ENCODE peak calls at places on chromosomes 1 and 21, in eight cellular contexts. One of them, this sample, is unnamed.

GRCh38 chr1:15412488-15412800 is 2.8 kb downstream of the EFHD2 start:
- DNase-seq in activated CD8-positive, alpha-beta memory T cell treated with anti-CD3 and anti-CD28 coated beads for 48 hours: no peak
- DNase-seq in retinal pigment epithelial cell: no peak
- DNase-seq in RWPE1: no peak
- DNase-seq in stimulated activated CD4-positive, alpha-beta T cell treated with anti-CD3 and anti-CD28 coated beads, Interleukin-15, amount 100 ng/mL, for 24 hours: no peak
- DNase-seq in CD8-positive, alpha-beta memory T cell: no peak
- DNase-seq in Peyer's patch: no peak
- DNase-seq in GM19239: no peak
- DNase-seq in this sample: no peak

GRCh38 chr1:75937034-75937433 is 4.8 kb upstream of the ASB17 start:
- DNase-seq in activated CD8-positive, alpha-beta memory T cell treated with anti-CD3 and anti-CD28 coated beads for 48 hours: no peak
- DNase-seq in RWPE1: no peak
- DNase-seq in GM19239: no peak
- DNase-seq in retinal pigment epithelial cell: no peak
- DNase-seq in Peyer's patch: no peak
- DNase-seq in CD8-positive, alpha-beta memory T cell: no peak
- DNase-seq in stimulated activated CD4-positive, alpha-beta T cell treated with anti-CD3 and anti-CD28 coated beads, Interleukin-15, amount 100 ng/mL, for 24 hours: no peak
- DNase-seq in this sample: no peak

GRCh38 chr1:174023438-174023837 is 1.3 kb upstream of the RC3H1 start:
- DNase-seq in Peyer's patch: no peak
- DNase-seq in GM19239: no peak
- DNase-seq in activated CD8-positive, alpha-beta memory T cell treated with anti-CD3 and anti-CD28 coated beads for 48 hours: no peak
- DNase-seq in CD8-positive, alpha-beta memory T cell: no peak
- DNase-seq in RWPE1: no peak
- DNase-seq in stimulated activated CD4-positive, alpha-beta T cell treated with anti-CD3 and anti-CD28 coated beads, Interleukin-15, amount 100 ng/mL, for 24 hours: no peak
- DNase-seq in retinal pigment epithelial cell: peak
- DNase-seq in this sample: no peak

GRCh38 chr1:3186526-3186921 is 117.5 kb downstream of the PRDM16 start:
- DNase-seq in CD8-positive, alpha-beta memory T cell: no peak
- DNase-seq in Peyer's patch: no peak
- DNase-seq in stimulated activated CD4-positive, alpha-beta T cell treated with anti-CD3 and anti-CD28 coated beads, Interleukin-15, amount 100 ng/mL, for 24 hours: no peak
- DNase-seq in GM19239: no peak
- DNase-seq in RWPE1: peak
- DNase-seq in retinal pigment epithelial cell: peak
- DNase-seq in activated CD8-positive, alpha-beta memory T cell treated with anti-CD3 and anti-CD28 coated beads for 48 hours: no peak
- DNase-seq in this sample: no peak

GRCh38 chr1:10001016-10001665 is 4.1 kb downstream of the RBP7 start:
- DNase-seq in RWPE1: no peak
- DNase-seq in retinal pigment epithelial cell: no peak
- DNase-seq in CD8-positive, alpha-beta memory T cell: no peak
- DNase-seq in Peyer's patch: no peak
- DNase-seq in activated CD8-positive, alpha-beta memory T cell treated with anti-CD3 and anti-CD28 coated beads for 48 hours: no peak
- DNase-seq in stimulated activated CD4-positive, alpha-beta T cell treated with anti-CD3 and anti-CD28 coated beads, Interleukin-15, amount 100 ng/mL, for 24 hours: no peak
- DNase-seq in GM19239: no peak
- DNase-seq in this sample: no peak

GRCh38 chr1:32538887-32539583 is at the start of gene ZBTB8A:
- DNase-seq in RWPE1: peak
- DNase-seq in CD8-positive, alpha-beta memory T cell: no peak
- DNase-seq in activated CD8-positive, alpha-beta memory T cell treated with anti-CD3 and anti-CD28 coated beads for 48 hours: no peak
- DNase-seq in stimulated activated CD4-positive, alpha-beta T cell treated with anti-CD3 and anti-CD28 coated beads, Interleukin-15, amount 100 ng/mL, for 24 hours: peak
- DNase-seq in retinal pigment epithelial cell: no peak
- DNase-seq in GM19239: no peak
- DNase-seq in Peyer's patch: no peak
- DNase-seq in this sample: peak

GRCh38 chr1:143652744-143653143 is 319.0 kb downstream of the FAM72C start:
- DNase-seq in activated CD8-positive, alpha-beta memory T cell treated with anti-CD3 and anti-CD28 coated beads for 48 hours: no peak
- DNase-seq in GM19239: no peak
- DNase-seq in RWPE1: no peak
- DNase-seq in stimulated activated CD4-positive, alpha-beta T cell treated with anti-CD3 and anti-CD28 coated beads, Interleukin-15, amount 100 ng/mL, for 24 hours: no peak
- DNase-seq in retinal pigment epithelial cell: no peak
- DNase-seq in CD8-positive, alpha-beta memory T cell: no peak
- DNase-seq in Peyer's patch: no peak
- DNase-seq in this sample: no peak

GRCh38 chr1:63861055-63861691 is 87.4 kb downstream of the ROR1 start:
- DNase-seq in Peyer's patch: no peak
- DNase-seq in activated CD8-positive, alpha-beta memory T cell treated with anti-CD3 and anti-CD28 coated beads for 48 hours: no peak
- DNase-seq in stimulated activated CD4-positive, alpha-beta T cell treated with anti-CD3 and anti-CD28 coated beads, Interleukin-15, amount 100 ng/mL, for 24 hours: no peak
- DNase-seq in RWPE1: no peak
- DNase-seq in retinal pigment epithelial cell: no peak
- DNase-seq in CD8-positive, alpha-beta memory T cell: no peak
- DNase-seq in GM19239: no peak
- DNase-seq in this sample: no peak

GRCh38 chr1:156050376-156050775 is 3.2 kb downstream of the UBQLN4 start:
- DNase-seq in CD8-positive, alpha-beta memory T cell: no peak
- DNase-seq in RWPE1: no peak
- DNase-seq in retinal pigment epithelial cell: no peak
- DNase-seq in Peyer's patch: no peak
- DNase-seq in GM19239: no peak
- DNase-seq in activated CD8-positive, alpha-beta memory T cell treated with anti-CD3 and anti-CD28 coated beads for 48 hours: no peak
- DNase-seq in stimulated activated CD4-positive, alpha-beta T cell treated with anti-CD3 and anti-CD28 coated beads, Interleukin-15, amount 100 ng/mL, for 24 hours: no peak
- DNase-seq in this sample: no peak

GRCh38 chr1:228060458-228061190 is 21.9 kb upstream of the ARF1 start:
- DNase-seq in stimulated activated CD4-positive, alpha-beta T cell treated with anti-CD3 and anti-CD28 coated beads, Interleukin-15, amount 100 ng/mL, for 24 hours: no peak
- DNase-seq in retinal pigment epithelial cell: no peak
- DNase-seq in activated CD8-positive, alpha-beta memory T cell treated with anti-CD3 and anti-CD28 coated beads for 48 hours: no peak
- DNase-seq in Peyer's patch: no peak
- DNase-seq in RWPE1: no peak
- DNase-seq in GM19239: no peak
- DNase-seq in CD8-positive, alpha-beta memory T cell: no peak
- DNase-seq in this sample: peak

GRCh38 chr1:247287460-247287859 is 31.6 kb downstream of the VN1R5 start:
- DNase-seq in RWPE1: no peak
- DNase-seq in GM19239: no peak
- DNase-seq in CD8-positive, alpha-beta memory T cell: no peak
- DNase-seq in stimulated activated CD4-positive, alpha-beta T cell treated with anti-CD3 and anti-CD28 coated beads, Interleukin-15, amount 100 ng/mL, for 24 hours: no peak
- DNase-seq in activated CD8-positive, alpha-beta memory T cell treated with anti-CD3 and anti-CD28 coated beads for 48 hours: no peak
- DNase-seq in retinal pigment epithelial cell: no peak
- DNase-seq in Peyer's patch: no peak
- DNase-seq in this sample: peak

GRCh38 chr1:179144621-179145020 is 62.8 kb downstream of the TOR3A start:
- DNase-seq in RWPE1: no peak
- DNase-seq in stimulated activated CD4-positive, alpha-beta T cell treated with anti-CD3 and anti-CD28 coated beads, Interleukin-15, amount 100 ng/mL, for 24 hours: no peak
- DNase-seq in GM19239: no peak
- DNase-seq in Peyer's patch: no peak
- DNase-seq in activated CD8-positive, alpha-beta memory T cell treated with anti-CD3 and anti-CD28 coated beads for 48 hours: no peak
- DNase-seq in CD8-positive, alpha-beta memory T cell: no peak
- DNase-seq in retinal pigment epithelial cell: no peak
- DNase-seq in this sample: no peak

GRCh38 chr1:234617986-234618725 is 8.2 kb upstream of the IRF2BP2 start:
- DNase-seq in retinal pigment epithelial cell: no peak
- DNase-seq in RWPE1: peak
- DNase-seq in GM19239: no peak
- DNase-seq in stimulated activated CD4-positive, alpha-beta T cell treated with anti-CD3 and anti-CD28 coated beads, Interleukin-15, amount 100 ng/mL, for 24 hours: no peak
- DNase-seq in CD8-positive, alpha-beta memory T cell: no peak
- DNase-seq in Peyer's patch: no peak
- DNase-seq in activated CD8-positive, alpha-beta memory T cell treated with anti-CD3 and anti-CD28 coated beads for 48 hours: no peak
- DNase-seq in this sample: no peak

GRCh38 chr1:169680377-169681019 is 30.9 kb downstream of the SELL start:
- DNase-seq in RWPE1: no peak
- DNase-seq in GM19239: no peak
- DNase-seq in Peyer's patch: peak
- DNase-seq in activated CD8-positive, alpha-beta memory T cell treated with anti-CD3 and anti-CD28 coated beads for 48 hours: peak
- DNase-seq in retinal pigment epithelial cell: no peak
- DNase-seq in stimulated activated CD4-positive, alpha-beta T cell treated with anti-CD3 and anti-CD28 coated beads, Interleukin-15, amount 100 ng/mL, for 24 hours: peak
- DNase-seq in CD8-positive, alpha-beta memory T cell: no peak
- DNase-seq in this sample: no peak

GRCh38 chr1:197016751-197017150 is 39.4 kb downstream of the CFHR5 start:
- DNase-seq in stimulated activated CD4-positive, alpha-beta T cell treated with anti-CD3 and anti-CD28 coated beads, Interleukin-15, amount 100 ng/mL, for 24 hours: no peak
- DNase-seq in RWPE1: no peak
- DNase-seq in GM19239: no peak
- DNase-seq in CD8-positive, alpha-beta memory T cell: no peak
- DNase-seq in Peyer's patch: no peak
- DNase-seq in retinal pigment epithelial cell: no peak
- DNase-seq in activated CD8-positive, alpha-beta memory T cell treated with anti-CD3 and anti-CD28 coated beads for 48 hours: no peak
- DNase-seq in this sample: no peak

GRCh38 chr1:12246584-12246983 is 16.8 kb downstream of the VPS13D start:
- DNase-seq in Peyer's patch: no peak
- DNase-seq in retinal pigment epithelial cell: no peak
- DNase-seq in stimulated activated CD4-positive, alpha-beta T cell treated with anti-CD3 and anti-CD28 coated beads, Interleukin-15, amount 100 ng/mL, for 24 hours: no peak
- DNase-seq in CD8-positive, alpha-beta memory T cell: no peak
- DNase-seq in activated CD8-positive, alpha-beta memory T cell treated with anti-CD3 and anti-CD28 coated beads for 48 hours: no peak
- DNase-seq in GM19239: no peak
- DNase-seq in RWPE1: no peak
- DNase-seq in this sample: no peak

GRCh38 chr1:79259390-79260336 is 253.1 kb upstream of the ADGRL4 start:
- DNase-seq in RWPE1: peak
- DNase-seq in activated CD8-positive, alpha-beta memory T cell treated with anti-CD3 and anti-CD28 coated beads for 48 hours: no peak
- DNase-seq in CD8-positive, alpha-beta memory T cell: no peak
- DNase-seq in GM19239: peak
- DNase-seq in retinal pigment epithelial cell: no peak
- DNase-seq in Peyer's patch: no peak
- DNase-seq in stimulated activated CD4-positive, alpha-beta T cell treated with anti-CD3 and anti-CD28 coated beads, Interleukin-15, amount 100 ng/mL, for 24 hours: no peak
- DNase-seq in this sample: no peak

GRCh38 chr1:164607351-164607750 is 48.4 kb downstream of the PBX1 start:
- DNase-seq in retinal pigment epithelial cell: no peak
- DNase-seq in CD8-positive, alpha-beta memory T cell: no peak
- DNase-seq in RWPE1: no peak
- DNase-seq in stimulated activated CD4-positive, alpha-beta T cell treated with anti-CD3 and anti-CD28 coated beads, Interleukin-15, amount 100 ng/mL, for 24 hours: no peak
- DNase-seq in Peyer's patch: no peak
- DNase-seq in activated CD8-positive, alpha-beta memory T cell treated with anti-CD3 and anti-CD28 coated beads for 48 hours: no peak
- DNase-seq in GM19239: no peak
- DNase-seq in this sample: no peak

GRCh38 chr1:48793863-48794262 is 17.2 kb upstream of the BEND5 start:
- DNase-seq in RWPE1: no peak
- DNase-seq in GM19239: no peak
- DNase-seq in activated CD8-positive, alpha-beta memory T cell treated with anti-CD3 and anti-CD28 coated beads for 48 hours: no peak
- DNase-seq in retinal pigment epithelial cell: no peak
- DNase-seq in stimulated activated CD4-positive, alpha-beta T cell treated with anti-CD3 and anti-CD28 coated beads, Interleukin-15, amount 100 ng/mL, for 24 hours: no peak
- DNase-seq in CD8-positive, alpha-beta memory T cell: no peak
- DNase-seq in Peyer's patch: peak
- DNase-seq in this sample: no peak

GRCh38 chr1:155209373-155209721 is 852 bp downstream of the MTX1 start:
- DNase-seq in CD8-positive, alpha-beta memory T cell: no peak
- DNase-seq in RWPE1: no peak
- DNase-seq in stimulated activated CD4-positive, alpha-beta T cell treated with anti-CD3 and anti-CD28 coated beads, Interleukin-15, amount 100 ng/mL, for 24 hours: no peak
- DNase-seq in Peyer's patch: no peak
- DNase-seq in GM19239: no peak
- DNase-seq in activated CD8-positive, alpha-beta memory T cell treated with anti-CD3 and anti-CD28 coated beads for 48 hours: no peak
- DNase-seq in retinal pigment epithelial cell: no peak
- DNase-seq in this sample: no peak

GRCh38 chr21:28719731-28720130 is 272.9 kb downstream of the LTN1 start:
- DNase-seq in RWPE1: no peak
- DNase-seq in GM19239: no peak
- DNase-seq in CD8-positive, alpha-beta memory T cell: no peak
- DNase-seq in retinal pigment epithelial cell: no peak
- DNase-seq in stimulated activated CD4-positive, alpha-beta T cell treated with anti-CD3 and anti-CD28 coated beads, Interleukin-15, amount 100 ng/mL, for 24 hours: no peak
- DNase-seq in Peyer's patch: no peak
- DNase-seq in activated CD8-positive, alpha-beta memory T cell treated with anti-CD3 and anti-CD28 coated beads for 48 hours: no peak
- DNase-seq in this sample: no peak

GRCh38 chr1:18907914-18908845 is 5.8 kb upstream of the ALDH4A1 start:
- DNase-seq in stimulated activated CD4-positive, alpha-beta T cell treated with anti-CD3 and anti-CD28 coated beads, Interleukin-15, amount 100 ng/mL, for 24 hours: no peak
- DNase-seq in CD8-positive, alpha-beta memory T cell: no peak
- DNase-seq in GM19239: no peak
- DNase-seq in Peyer's patch: peak
- DNase-seq in retinal pigment epithelial cell: no peak
- DNase-seq in activated CD8-positive, alpha-beta memory T cell treated with anti-CD3 and anti-CD28 coated beads for 48 hours: no peak
- DNase-seq in RWPE1: no peak
- DNase-seq in this sample: no peak

GRCh38 chr1:192167941-192168685 is 9.9 kb downstream of the RGS18 start:
- DNase-seq in stimulated activated CD4-positive, alpha-beta T cell treated with anti-CD3 and anti-CD28 coated beads, Interleukin-15, amount 100 ng/mL, for 24 hours: no peak
- DNase-seq in GM19239: no peak
- DNase-seq in activated CD8-positive, alpha-beta memory T cell treated with anti-CD3 and anti-CD28 coated beads for 48 hours: no peak
- DNase-seq in Peyer's patch: no peak
- DNase-seq in CD8-positive, alpha-beta memory T cell: no peak
- DNase-seq in RWPE1: no peak
- DNase-seq in retinal pigment epithelial cell: peak
- DNase-seq in this sample: no peak

GRCh38 chr1:6547301-6547700 is 7.0 kb downstream of the NOL9 start:
- DNase-seq in stimulated activated CD4-positive, alpha-beta T cell treated with anti-CD3 and anti-CD28 coated beads, Interleukin-15, amount 100 ng/mL, for 24 hours: no peak
- DNase-seq in CD8-positive, alpha-beta memory T cell: no peak
- DNase-seq in retinal pigment epithelial cell: no peak
- DNase-seq in activated CD8-positive, alpha-beta memory T cell treated with anti-CD3 and anti-CD28 coated beads for 48 hours: no peak
- DNase-seq in Peyer's patch: no peak
- DNase-seq in RWPE1: no peak
- DNase-seq in GM19239: no peak
- DNase-seq in this sample: no peak

GRCh38 chr1:204621391-204621790 is 64.1 kb downstream of the LRRN2 start:
- DNase-seq in stimulated activated CD4-positive, alpha-beta T cell treated with anti-CD3 and anti-CD28 coated beads, Interleukin-15, amount 100 ng/mL, for 24 hours: no peak
- DNase-seq in Peyer's patch: no peak
- DNase-seq in retinal pigment epithelial cell: peak
- DNase-seq in activated CD8-positive, alpha-beta memory T cell treated with anti-CD3 and anti-CD28 coated beads for 48 hours: no peak
- DNase-seq in GM19239: no peak
- DNase-seq in RWPE1: no peak
- DNase-seq in CD8-positive, alpha-beta memory T cell: no peak
- DNase-seq in this sample: no peak

This sample was measured in H1.